ENCODE peak calls at places on chromosome 15, in eight cellular contexts. U, J, F, W, Y, E, C and H are unnamed samples.

GRCh38 chr15:62099171-62099601 is 32.4 kb downstream of the C2CD4A start:
- DNase-seq in F (no peak), U (no peak), W (no peak), Y (no peak), C (no peak), J (no peak), E (no peak), H (no peak)

GRCh38 chr15:73981761-73982222 is 10.3 kb downstream of the STOML1 start:
- DNase-seq in Y (no peak), U (no peak), E (no peak), C (no peak), J (no peak), F (no peak), W (no peak), H (no peak)

GRCh38 chr15:89912674-89913396 is at the start of gene ARPIN:
- DNase-seq in J (peak; percentile 89), W (peak; percentile 87), E (no peak), Y (no peak), U (no peak), C (peak; percentile 73), F (peak; percentile 13), H (no peak)

GRCh38 chr15:91853968-91854943 is 748 bp downstream of the SLCO3A1 start:
- DNase-seq in F (no peak), U (no peak), E (peak; percentile 90), Y (peak; percentile 80), J (peak; percentile 92), W (peak; percentile 84), C (peak; percentile 73), H (peak; percentile 29)

GRCh38 chr15:51750942-51751686 is at the start of gene TMOD2:
- DNase-seq in Y (no peak), C (peak; percentile 70), W (peak; percentile 83), E (peak; percentile 92), F (no peak), U (no peak), J (peak; percentile 92), H (peak; percentile 28)

GRCh38 chr15:90873488-90873997 is 5.2 kb downstream of the FURIN start:
- DNase-seq in F (no peak), C (no peak), U (no peak), W (no peak), Y (no peak), E (no peak), J (no peak), H (no peak)

GRCh38 chr15:60370804-60371700 is 26.7 kb downstream of the ANXA2 start:
- DNase-seq in U (no peak), Y (no peak), E (no peak), W (peak; percentile 22), F (peak; percentile 89), C (no peak), J (no peak), H (no peak)

GRCh38 chr15:80531388-80532184 is 127.4 kb downstream of the ARNT2 start:
- DNase-seq in E (no peak), J (no peak), U (no peak), F (no peak), W (no peak), C (no peak), Y (no peak), H (no peak)

GRCh38 chr15:22224241-22224671 is 143.9 kb downstream of the OR4M2 start:
- DNase-seq in C (no peak), J (no peak), E (peak; percentile 56), Y (peak; percentile 50), U (no peak), W (no peak), F (no peak), H (no peak)

GRCh38 chr15:62110000-62110851 is 43.4 kb downstream of the C2CD4A start:
- DNase-seq in E (no peak), Y (no peak), W (no peak), F (no peak), C (no peak), U (no peak), J (no peak), H (no peak)

GRCh38 chr15:96047255-96047931 is 283.1 kb upstream of the NR2F2 start:
- DNase-seq in C (no peak), Y (no peak), U (no peak), F (no peak), J (no peak), E (no peak), W (no peak), H (no peak)

GRCh38 chr15:64019764-64020163 is 26.5 kb downstream of the DAPK2 start:
- DNase-seq in U (no peak), C (no peak), W (no peak), F (no peak), E (no peak), Y (no peak), J (no peak), H (no peak)

GRCh38 chr15:80934761-80935221 is 54.8 kb downstream of the MESD start:
- DNase-seq in E (peak; percentile 24), J (no peak), W (peak; percentile 76), U (no peak), Y (no peak), C (no peak), F (no peak), H (no peak)

GRCh38 chr15:88605507-88606436 is 15.4 kb upstream of the AEN start:
- DNase-seq in U (no peak), W (peak; percentile 95), J (peak; percentile 80), E (peak; percentile 76), Y (no peak), C (no peak), F (no peak), H (peak; percentile 37)

GRCh38 chr15:82552861-82553260 is 12.6 kb upstream of the RPS17 start:
- DNase-seq in Y (no peak), W (no peak), F (no peak), E (no peak), J (no peak), U (no peak), C (no peak), H (no peak)

GRCh38 chr15:80072285-80072684 is 12.8 kb downstream of the ZFAND6 start:
- DNase-seq in W (no peak), Y (peak; percentile 85), C (no peak), J (no peak), F (peak; percentile 27), E (no peak), U (no peak), H (no peak)

GRCh38 chr15:84824260-84824690 is 7.1 kb downstream of the ALPK3 start:
- DNase-seq in U (no peak), Y (no peak), E (no peak), J (no peak), C (no peak), W (no peak), F (peak; percentile 84), H (no peak)

GRCh38 chr15:90001683-90002427 is 731 bp downstream of the ZNF710 start:
- DNase-seq in W (peak; percentile 86), U (no peak), Y (peak; percentile 57), C (peak; percentile 79), E (peak; percentile 92), J (peak; percentile 92), F (peak; percentile 55), H (peak; percentile 46)

DNA sequence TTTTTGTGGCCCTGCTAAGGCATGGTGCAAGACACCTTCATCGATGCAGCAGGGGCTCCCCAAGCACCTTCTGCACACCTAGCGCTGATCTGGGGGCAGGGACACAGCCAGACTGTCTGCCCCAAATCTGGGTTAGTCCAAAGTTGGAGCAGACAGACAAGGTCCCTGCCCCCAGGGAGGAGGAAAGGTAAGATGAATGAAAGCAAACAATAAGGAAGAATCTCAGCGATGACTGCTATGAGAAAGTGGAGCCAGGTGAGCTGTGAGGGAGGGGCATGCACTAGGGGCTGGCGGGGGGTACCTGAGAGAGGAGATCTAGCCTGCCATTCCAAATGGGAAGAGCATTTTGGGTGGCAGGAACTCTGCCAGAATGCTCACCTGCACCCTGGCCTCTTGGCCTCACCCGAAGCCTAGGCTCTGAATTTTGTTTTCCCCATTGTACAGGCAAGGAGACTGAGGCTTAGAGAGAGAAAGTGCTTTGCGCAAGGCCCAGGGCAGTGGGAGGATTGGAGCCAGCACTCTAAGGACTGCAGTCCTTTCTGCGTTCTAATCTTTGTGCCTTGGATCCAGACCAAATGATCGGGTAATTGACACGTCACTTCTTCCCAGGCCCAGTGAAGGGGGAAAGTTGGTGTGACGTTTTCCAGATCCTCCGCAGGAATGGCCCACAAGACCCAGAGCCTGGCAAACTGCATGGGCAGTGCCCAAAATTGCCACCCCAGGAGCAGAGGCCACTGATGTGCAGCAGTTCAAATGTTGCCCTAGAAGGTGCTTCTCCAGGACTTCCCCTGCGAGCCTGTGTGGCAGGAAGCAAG is 194.2 kb upstream of the TLE3 start:
- DNase-seq in E (no peak), F (no peak), U (no peak), W (no peak), J (no peak), C (no peak), Y (no peak), H (no peak)
- H3K27ac ChIP-seq in E (no peak overlapping the region), F (no peak overlapping the region), U (no peak overlapping the region), W (no peak overlapping the region), J (no peak overlapping the region), C (no peak overlapping the region), Y (no peak overlapping the region), H (no peak overlapping the region)

DNA sequence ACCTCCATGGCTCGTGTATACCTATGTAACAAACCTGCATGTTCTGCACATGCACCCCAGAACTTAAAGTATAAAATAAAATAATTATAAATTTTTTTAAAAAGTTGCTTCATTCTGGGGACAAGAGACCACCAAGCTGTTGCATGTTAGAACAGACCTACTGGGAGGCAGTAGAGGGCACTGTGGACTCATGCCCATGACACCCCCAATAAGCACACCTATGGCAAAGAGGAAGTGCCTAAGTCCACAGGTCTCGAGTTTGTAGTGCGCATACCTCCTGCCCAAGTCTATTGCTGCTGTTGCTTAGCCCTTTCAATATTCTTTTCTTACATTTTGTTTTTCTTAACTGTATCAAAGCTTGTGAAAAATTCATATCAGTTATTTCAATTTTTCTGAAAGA is 267.9 kb upstream of the THBS1 start:
- DNase-seq in F (no peak), W (no peak), U (no peak), J (no peak), E (no peak), Y (peak; percentile 8), C (no peak), H (no peak)
- TF ChIP-seq CTCF in F (no peak), W (peak; percentile 68), U (no peak), J (peak; percentile 10), E (peak; percentile 35), Y (peak; percentile 25), C (no peak), H (no peak)

DNA sequence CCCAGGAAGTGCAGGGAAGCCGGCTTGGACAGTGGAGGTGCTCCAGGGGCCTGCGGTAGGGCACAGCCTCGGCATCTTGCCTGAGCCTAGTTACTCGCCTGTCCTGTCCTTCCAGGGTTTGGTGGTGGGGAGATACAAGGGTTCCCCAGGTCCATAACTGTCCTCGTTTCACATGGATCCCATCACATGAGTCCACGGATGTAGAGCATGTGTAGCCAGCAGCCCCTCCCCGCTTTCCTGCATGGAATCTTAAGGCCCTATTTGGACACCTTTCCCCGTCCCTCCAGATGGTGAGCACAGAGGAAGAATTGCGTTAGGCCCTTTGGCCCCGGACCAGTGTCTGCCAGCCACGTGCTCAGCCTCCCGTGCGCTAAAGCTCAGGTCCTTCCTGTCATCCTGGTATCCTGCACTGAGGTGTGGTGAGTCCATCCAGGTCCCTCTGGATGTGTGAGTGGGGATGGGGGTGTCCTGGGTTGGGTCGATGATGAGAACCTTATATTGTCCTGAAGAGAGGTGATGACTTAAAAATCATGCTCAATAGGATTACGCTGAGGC is 230.4 kb downstream of the SNRPN start:
- DNase-seq in E (peak; percentile 37), W (peak; percentile 20), F (no peak), J (peak; percentile 27), Y (no peak), C (peak; percentile 20), U (no peak), H (no peak)
- H3K9me3 ChIP-seq in E (no peaks in the 10 kb centered on the region), W (no peaks in the 10 kb centered on the region), F (peaks cover 100% of the 10 kb centered on the region), J (no peaks in the 10 kb centered on the region), Y (no peaks in the 10 kb centered on the region), C (no peaks in the 10 kb centered on the region), U (no peaks in the 10 kb centered on the region), H (no peaks in the 10 kb centered on the region)

GRCh38 chr15:99929266-99929665 is 196.0 kb upstream of the LYSMD4 start:
- DNase-seq in Y (no peak), J (no peak), U (no peak), E (peak; percentile 82), W (peak; percentile 80), C (no peak), F (no peak), H (no peak)
- H3K27ac ChIP-seq in Y (no peak overlapping the region), J (no peak overlapping the region), U (no peak overlapping the region), E (no peak overlapping the region), W (no peak overlapping the region), C (no peak overlapping the region), F (peak overlapping the region; percentile 87), H (no peak overlapping the region)